ENCODE peak calls at places on chromosomes 16 and 17, in five cellular contexts. One of them, this sample, is unnamed.

GRCh38 chr17:70029019-70029767 is 45.8 kb upstream of the KCNJ16 start:
- DNase-seq in ovary: no peak
- DNase-seq in esophagus squamous epithelium: no peak
- DNase-seq in suprapubic skin: no peak
- DNase-seq in A549: no peak
- DNase-seq in this sample: no peak

GRCh38 chr16:85330694-85331188 is 218.5 kb upstream of the CIBAR2 start:
- DNase-seq in ovary: no peak
- DNase-seq in suprapubic skin: no peak
- DNase-seq in esophagus squamous epithelium: no peak
- DNase-seq in A549: peak; percentile 85
- DNase-seq in this sample: no peak

GRCh38 chr16:54402270-54402669 is 115.7 kb upstream of the IRX3 start:
- DNase-seq in esophagus squamous epithelium: no peak
- DNase-seq in suprapubic skin: no peak
- DNase-seq in A549: no peak
- DNase-seq in ovary: no peak
- DNase-seq in this sample: no peak

GRCh38 chr17:41547921-41548843 is 20.1 kb upstream of the KRT19 start:
- DNase-seq in esophagus squamous epithelium: no peak
- DNase-seq in suprapubic skin: no peak
- DNase-seq in A549: peak; percentile 96
- DNase-seq in ovary: peak; percentile 83
- DNase-seq in this sample: peak; percentile 96

GRCh38 chr16:10180771-10181163 is 1.5 kb downstream of the GRIN2A start:
- DNase-seq in esophagus squamous epithelium: no peak
- DNase-seq in suprapubic skin: no peak
- DNase-seq in ovary: peak; percentile 37
- DNase-seq in A549: peak; percentile 28
- DNase-seq in this sample: no peak

GRCh38 chr17:47802341-47803022 is 19.1 kb downstream of the OSBPL7 start:
- DNase-seq in A549: peak; percentile 92
- DNase-seq in esophagus squamous epithelium: no peak
- DNase-seq in suprapubic skin: peak; percentile 76
- DNase-seq in ovary: no peak
- DNase-seq in this sample: no peak

GRCh38 chr16:69274699-69275235 is 36.4 kb upstream of the VPS4A start:
- DNase-seq in ovary: no peak
- DNase-seq in suprapubic skin: no peak
- DNase-seq in esophagus squamous epithelium: no peak
- DNase-seq in A549: no peak
- DNase-seq in this sample: no peak

GRCh38 chr16:83971165-83972130 is 3.4 kb downstream of the NECAB2 start:
- DNase-seq in esophagus squamous epithelium: no peak
- DNase-seq in ovary: no peak
- DNase-seq in A549: no peak
- DNase-seq in suprapubic skin: no peak
- DNase-seq in this sample: no peak

GRCh38 chr16:23966577-23966976 is 130.8 kb downstream of the PRKCB start:
- DNase-seq in suprapubic skin: no peak
- DNase-seq in A549: no peak
- DNase-seq in esophagus squamous epithelium: no peak
- DNase-seq in ovary: no peak
- DNase-seq in this sample: no peak

GRCh38 chr17:18324140-18325049 is 9.3 kb downstream of the SMCR8 start:
- DNase-seq in esophagus squamous epithelium: no peak
- DNase-seq in A549: no peak
- DNase-seq in suprapubic skin: no peak
- DNase-seq in ovary: no peak
- DNase-seq in this sample: no peak

GRCh38 chr16:88978608-88979346 is 1.8 kb upstream of the CBFA2T3 start:
- DNase-seq in A549: no peak
- DNase-seq in ovary: no peak
- DNase-seq in suprapubic skin: no peak
- DNase-seq in esophagus squamous epithelium: no peak
- DNase-seq in this sample: no peak
- TF ChIP-seq POLR2A in A549: no peak
- TF ChIP-seq POLR2A in ovary: no peak
- TF ChIP-seq POLR2A in suprapubic skin: no peak
- TF ChIP-seq POLR2A in esophagus squamous epithelium: no peak
- TF ChIP-seq POLR2A in this sample: no peak

GRCh38 chr17:4938069-4938491 is 1.8 kb downstream of the SLC25A11 start:
- DNase-seq in A549: no peak
- DNase-seq in ovary: no peak
- DNase-seq in esophagus squamous epithelium: no peak
- DNase-seq in suprapubic skin: no peak
- DNase-seq in this sample: no peak
- H3K4me3 ChIP-seq in A549: no peak overlapping the region
- H3K4me3 ChIP-seq in ovary: no peak overlapping the region
- H3K4me3 ChIP-seq in esophagus squamous epithelium: no peak overlapping the region
- H3K4me3 ChIP-seq in suprapubic skin: peak overlapping the region; percentile 68
- H3K4me3 ChIP-seq in this sample: no peak overlapping the region

GRCh38 chr16:48041861-48042435 is 113.8 kb downstream of the ABCC12 start:
- DNase-seq in A549: no peak
- DNase-seq in esophagus squamous epithelium: no peak
- DNase-seq in suprapubic skin: no peak
- DNase-seq in ovary: no peak
- DNase-seq in this sample: no peak
- TF ChIP-seq POLR2A in A549: no peak
- TF ChIP-seq POLR2A in esophagus squamous epithelium: no peak
- TF ChIP-seq POLR2A in suprapubic skin: no peak
- TF ChIP-seq POLR2A in ovary: no peak
- TF ChIP-seq POLR2A in this sample: no peak

GRCh38 chr17:49749730-49750129 is 14.2 kb downstream of the FAM117A start:
- DNase-seq in A549: no peak
- DNase-seq in esophagus squamous epithelium: no peak
- DNase-seq in ovary: no peak
- DNase-seq in suprapubic skin: no peak
- DNase-seq in this sample: no peak
- H3K4me3 ChIP-seq in A549: no peak overlapping the region
- H3K4me3 ChIP-seq in esophagus squamous epithelium: no peak overlapping the region
- H3K4me3 ChIP-seq in ovary: no peak overlapping the region
- H3K4me3 ChIP-seq in suprapubic skin: no peak overlapping the region
- H3K4me3 ChIP-seq in this sample: no peak overlapping the region

DNA sequence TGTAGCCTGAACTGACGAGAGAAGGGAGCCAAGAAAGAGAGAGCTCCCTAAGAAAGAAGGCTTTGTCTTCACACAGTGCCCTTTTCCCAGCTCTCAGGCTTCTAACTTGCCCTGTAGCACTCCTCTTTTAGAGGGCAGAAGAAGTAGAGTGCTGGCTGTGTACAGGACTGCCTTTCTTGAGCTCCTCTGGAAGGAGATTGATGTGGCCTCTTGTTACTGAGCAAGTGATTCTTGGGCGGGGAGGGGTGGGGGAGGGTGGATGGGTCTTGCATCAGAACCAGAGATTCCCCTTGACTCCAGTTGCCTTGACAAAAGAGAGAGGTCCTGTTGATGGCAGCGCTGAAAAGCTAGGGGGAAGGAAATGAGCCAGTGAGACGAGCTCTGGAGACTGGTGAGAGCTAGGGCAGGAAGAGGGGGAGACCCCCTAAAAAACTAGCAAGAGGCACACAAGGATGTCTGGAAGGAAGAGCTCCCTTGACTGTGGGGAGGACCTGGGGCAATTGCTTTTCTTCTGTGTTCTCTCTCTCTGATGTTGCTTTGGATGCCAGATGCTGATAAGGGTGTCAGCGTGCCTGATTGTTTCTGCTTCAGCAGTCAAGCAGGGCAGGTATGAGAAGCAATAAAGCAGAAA is 18.4 kb downstream of the GPR179 start:
- DNase-seq in ovary: no peak
- DNase-seq in A549: no peak
- DNase-seq in esophagus squamous epithelium: no peak
- DNase-seq in suprapubic skin: no peak
- DNase-seq in this sample: no peak
- TF ChIP-seq POLR2A in ovary: no peak
- TF ChIP-seq POLR2A in A549: no peak
- TF ChIP-seq POLR2A in esophagus squamous epithelium: no peak
- TF ChIP-seq POLR2A in suprapubic skin: no peak
- TF ChIP-seq POLR2A in this sample: no peak

GRCh38 chr16:87856796-87857228 is 12.5 kb downstream of the SLC7A5 start:
- DNase-seq in suprapubic skin: no peak
- DNase-seq in A549: peak; percentile 2
- DNase-seq in esophagus squamous epithelium: no peak
- DNase-seq in ovary: no peak
- DNase-seq in this sample: no peak
- H3K4me3 ChIP-seq in suprapubic skin: no peak overlapping the region
- H3K4me3 ChIP-seq in A549: peak overlapping the region; percentile 77
- H3K4me3 ChIP-seq in esophagus squamous epithelium: peak overlapping the region; percentile 58
- H3K4me3 ChIP-seq in ovary: no peak overlapping the region
- H3K4me3 ChIP-seq in this sample: peak overlapping the region; percentile 48

GRCh38 chr16:56606071-56606687 is 2.2 kb upstream of the MT2A start:
- DNase-seq in A549: peak; percentile 51
- DNase-seq in ovary: peak; percentile 70
- DNase-seq in suprapubic skin: no peak
- DNase-seq in esophagus squamous epithelium: no peak
- DNase-seq in this sample: peak; percentile 61
- TF ChIP-seq POLR2A in A549: no peak
- TF ChIP-seq POLR2A in ovary: no peak
- TF ChIP-seq POLR2A in suprapubic skin: no peak
- TF ChIP-seq POLR2A in esophagus squamous epithelium: no peak
- TF ChIP-seq POLR2A in this sample: no peak

GRCh38 chr16:2324296-2324859 is 16.1 kb downstream of the ABCA3 start:
- DNase-seq in suprapubic skin: no peak
- DNase-seq in esophagus squamous epithelium: no peak
- DNase-seq in ovary: no peak
- DNase-seq in A549: no peak
- DNase-seq in this sample: no peak

GRCh38 chr16:2326191-2326590 is 14.3 kb downstream of the ABCA3 start:
- DNase-seq in suprapubic skin: no peak
- DNase-seq in ovary: no peak
- DNase-seq in esophagus squamous epithelium: no peak
- DNase-seq in A549: no peak
- DNase-seq in this sample: no peak

GRCh38 chr16:2323701-2324100 is 16.8 kb downstream of the ABCA3 start:
- DNase-seq in suprapubic skin: no peak
- DNase-seq in ovary: no peak
- DNase-seq in A549: no peak
- DNase-seq in esophagus squamous epithelium: no peak
- DNase-seq in this sample: no peak

GRCh38 chr16:2325791-2326190 is 14.7 kb downstream of the ABCA3 start:
- DNase-seq in ovary: no peak
- DNase-seq in A549: no peak
- DNase-seq in esophagus squamous epithelium: no peak
- DNase-seq in suprapubic skin: no peak
- DNase-seq in this sample: no peak

GRCh38 chr16:2325181-2325580 is 15.3 kb downstream of the ABCA3 start:
- DNase-seq in esophagus squamous epithelium: no peak
- DNase-seq in suprapubic skin: no peak
- DNase-seq in ovary: no peak
- DNase-seq in A549: no peak
- DNase-seq in this sample: no peak
- H3K4me3 ChIP-seq in esophagus squamous epithelium: no peak overlapping the region
- H3K4me3 ChIP-seq in suprapubic skin: no peak overlapping the region
- H3K4me3 ChIP-seq in ovary: no peak overlapping the region
- H3K4me3 ChIP-seq in A549: no peak overlapping the region
- H3K4me3 ChIP-seq in this sample: no peak overlapping the region

GRCh38 chr16:3149193-3149530 is 14.3 kb downstream of the ZNF213 start:
- DNase-seq in A549: no peak
- DNase-seq in esophagus squamous epithelium: no peak
- DNase-seq in ovary: peak; percentile 41
- DNase-seq in suprapubic skin: no peak
- DNase-seq in this sample: no peak

GRCh38 chr16:3147757-3148104 is 12.9 kb downstream of the ZNF213 start:
- DNase-seq in ovary: no peak
- DNase-seq in suprapubic skin: no peak
- DNase-seq in A549: no peak
- DNase-seq in esophagus squamous epithelium: no peak
- DNase-seq in this sample: no peak

GRCh38 chr16:3150346-3151218 is 15.8 kb downstream of the ZNF213 start:
- DNase-seq in A549: peak; percentile 86
- DNase-seq in esophagus squamous epithelium: peak; percentile 51
- DNase-seq in suprapubic skin: peak; percentile 96
- DNase-seq in ovary: peak; percentile 95
- DNase-seq in this sample: peak; percentile 95

GRCh38 chr16:3148256-3149192 is 13.7 kb downstream of the ZNF213 start:
- DNase-seq in A549: no peak
- DNase-seq in ovary: no peak
- DNase-seq in esophagus squamous epithelium: no peak
- DNase-seq in suprapubic skin: no peak
- DNase-seq in this sample: no peak

GRCh38 chr16:3149630-3150345 is 15.0 kb downstream of the ZNF213 start:
- DNase-seq in esophagus squamous epithelium: no peak
- DNase-seq in suprapubic skin: no peak
- DNase-seq in A549: peak; percentile 78
- DNase-seq in ovary: peak; percentile 70
- DNase-seq in this sample: no peak
- TF ChIP-seq POLR2A in esophagus squamous epithelium: no peak
- TF ChIP-seq POLR2A in suprapubic skin: no peak
- TF ChIP-seq POLR2A in A549: peak; percentile 43
- TF ChIP-seq POLR2A in ovary: no peak
- TF ChIP-seq POLR2A in this sample: no peak

This sample was measured in breast epithelium.